ENCODE peak calls at places on chromosomes 16 and 17, in eight cellular contexts. I is prostate gland, U is pancreas, M is lower lobe of right lung, G is ovary, Z is mucosa of descending colon, H is PC-3, Y is Panc1. X is an unnamed sample. For H3K4me1, the result is how much of the 10 kb centered on the place peaks cover.

GRCh38 chr17:44038604-44039007 is 23.8 kb upstream of the TMEM101 start:
- DNase-seq in U (no peak), G (no peak), Y (no peak), H (no peak), M (no peak), I (no peak), Z (no peak), X (no peak)

GRCh38 chr17:59105852-59106462 is 723 bp downstream of the TRIM37 start:
- DNase-seq in I (peak), M (peak), U (peak), G (peak), H (peak), Z (peak), Y (no peak), X (peak)

GRCh38 chr16:57977418-57978069 is 6.6 kb upstream of the CNGB1 start:
- DNase-seq in G (no peak), Y (no peak), U (no peak), Z (no peak), I (no peak), H (no peak), M (peak), X (no peak)

GRCh38 chr17:57861737-57862409 is 12.0 kb upstream of the MRPS23 start:
- DNase-seq in G (peak), Y (no peak), I (peak), M (peak), Z (peak), U (no peak), H (peak), X (no peak)

GRCh38 chr16:12455287-12455798 is 348.3 kb downstream of the CPPED1 start:
- DNase-seq in G (peak), U (peak), Y (peak), M (peak), Z (peak), H (peak), I (peak), X (no peak)

GRCh38 chr16:35102780-35103403 is 1643.5 kb downstream of the TP53TG3F start:
- DNase-seq in M (no peak), U (no peak), I (no peak), Y (peak), G (no peak), H (no peak), Z (no peak), X (no peak)

GRCh38 chr17:52287611-52288010 is 129.1 kb upstream of the CA10 start:
- DNase-seq in M (no peak), U (no peak), G (no peak), Z (no peak), H (no peak), I (no peak), Y (no peak), X (no peak)

GRCh38 chr16:49491736-49492089 is 118.1 kb downstream of the C16orf78 start:
- DNase-seq in Y (no peak), U (no peak), G (peak), Z (no peak), I (peak), M (peak), H (peak), X (peak)

GRCh38 chr16:30458561-30459394 is 13.1 kb upstream of the SEPHS2 start:
- DNase-seq in M (peak), G (no peak), Y (no peak), Z (peak), H (no peak), U (no peak), I (no peak), X (no peak)

GRCh38 chr17:73068322-73069153 is 23.9 kb downstream of the SLC39A11 start:
- DNase-seq in M (no peak), I (no peak), H (peak), U (no peak), G (no peak), Y (no peak), Z (no peak), X (no peak)

GRCh38 chr17:63338272-63338671 is 107.8 kb downstream of the CYB561 start:
- DNase-seq in U (no peak), H (no peak), Z (no peak), M (no peak), G (no peak), I (no peak), Y (no peak), X (no peak)

GRCh38 chr17:43309505-43310329 is 75.9 kb upstream of the RNU2-1 start:
- DNase-seq in M (no peak), H (no peak), U (no peak), I (peak), Y (no peak), Z (no peak), G (no peak), X (peak)

GRCh38 chr16:83651871-83652270 is 155.9 kb upstream of the HSBP1 start:
- DNase-seq in I (no peak), H (no peak), Y (no peak), U (no peak), G (no peak), M (no peak), Z (no peak), X (no peak)

GRCh38 chr16:22397459-22397858 is 23.0 kb upstream of the CDR2 start:
- DNase-seq in M (no peak), Z (no peak), H (peak), I (no peak), G (no peak), Y (no peak), U (no peak), X (no peak)

GRCh38 chr16:3490911-3491629 is 4.2 kb downstream of the C16orf90 start:
- DNase-seq in U (no peak), Y (no peak), G (no peak), I (no peak), Z (peak), M (peak), H (no peak), X (no peak)

GRCh38 chr17:13931752-13932477 is 137.4 kb upstream of the COX10 start:
- DNase-seq in U (no peak), G (no peak), H (peak), I (peak), M (peak), Z (peak), Y (no peak), X (peak)

GRCh38 chr17:48192321-48192731 is 84.8 kb downstream of the SNX11 start:
- DNase-seq in I (no peak), U (no peak), H (peak), Z (no peak), Y (no peak), M (no peak), G (no peak), X (no peak)

GRCh38 chr17:50765454-50766221 is 1.7 kb downstream of the ANKRD40CL start:
- DNase-seq in I (no peak), U (no peak), G (no peak), Y (no peak), M (peak), H (no peak), Z (peak), X (no peak)

GRCh38 chr16:89973654-89974335 is 25.2 kb downstream of the DEF8 start:
- DNase-seq in G (no peak), I (no peak), H (no peak), U (no peak), M (no peak), Y (no peak), Z (no peak), X (no peak)

GRCh38 chr16:67149276-67150057 is 1.3 kb downstream of the B3GNT9 start:
- DNase-seq in G (peak), U (peak), Y (no peak), H (no peak), M (no peak), Z (no peak), I (no peak), X (no peak)
- H3K4me3 ChIP-seq in G (no peak), U (no peak), Y (peak), H (no peak), M (peak), Z (no peak), I (no peak), X (peak)

GRCh38 chr17:60901222-60901621 is 223.6 kb downstream of the BCAS3 start:
- DNase-seq in I (no peak), H (peak), U (no peak), G (no peak), Z (no peak), M (no peak), Y (no peak), X (no peak)
- H3K4me1 ChIP-seq in I (under half), H (under half), U (under half), G (under half), Z (under half), M (under half), Y (under half), X (under half)

GRCh38 chr16:29310852-29311314 is 95.6 kb downstream of the NPIPB11 start:
- DNase-seq in Y (no peak), Z (no peak), M (no peak), U (peak), G (peak), H (peak), I (peak), X (no peak)
- TF ChIP-seq CTCF in Y (no peak), Z (no peak), M (no peak), U (peak), G (no peak), H (no peak), I (peak), X (peak)

GRCh38 chr17:81043725-81044427 is 8.9 kb downstream of the BAIAP2 start:
- DNase-seq in I (no peak), M (peak), U (no peak), H (peak), G (no peak), Y (no peak), Z (no peak), X (no peak)

GRCh38 chr17:81044428-81044763 is 9.4 kb downstream of the BAIAP2 start:
- DNase-seq in Y (no peak), Z (no peak), G (no peak), U (no peak), M (no peak), I (no peak), H (no peak), X (no peak)

GRCh38 chr17:81045590-81046095 is 10.7 kb downstream of the BAIAP2 start:
- DNase-seq in H (no peak), Z (peak), Y (no peak), I (no peak), U (no peak), M (no peak), G (no peak), X (no peak)

GRCh38 chr17:81046131-81046769 is 11.3 kb downstream of the BAIAP2 start:
- DNase-seq in M (no peak), Z (no peak), G (no peak), H (no peak), I (no peak), U (no peak), Y (no peak), X (no peak)

GRCh38 chr17:81044764-81045589 is 10.0 kb downstream of the BAIAP2 start:
- DNase-seq in Z (peak), H (peak), U (no peak), Y (no peak), M (peak), I (peak), G (peak), X (peak)
- H3K4me3 ChIP-seq in Z (no peak), H (no peak), U (no peak), Y (peak), M (peak), I (no peak), G (no peak), X (no peak)

GRCh38 chr17:75361996-75362395 is 43.5 kb downstream of the GRB2 start:
- DNase-seq in U (no peak), Z (no peak), Y (no peak), H (peak), I (no peak), M (no peak), G (no peak), X (no peak)

GRCh38 chr17:75365931-75366275 is 39.6 kb downstream of the GRB2 start:
- DNase-seq in I (no peak), U (no peak), Y (no peak), G (no peak), Z (no peak), M (no peak), H (peak), X (no peak)

GRCh38 chr17:75365009-75365930 is 40.2 kb downstream of the GRB2 start:
- DNase-seq in Z (no peak), G (no peak), I (no peak), H (no peak), U (no peak), Y (no peak), M (no peak), X (no peak)

GRCh38 chr17:75364078-75364477 is 41.4 kb downstream of the GRB2 start:
- DNase-seq in Z (no peak), M (no peak), H (peak), G (no peak), Y (peak), U (no peak), I (no peak), X (no peak)

DNA sequence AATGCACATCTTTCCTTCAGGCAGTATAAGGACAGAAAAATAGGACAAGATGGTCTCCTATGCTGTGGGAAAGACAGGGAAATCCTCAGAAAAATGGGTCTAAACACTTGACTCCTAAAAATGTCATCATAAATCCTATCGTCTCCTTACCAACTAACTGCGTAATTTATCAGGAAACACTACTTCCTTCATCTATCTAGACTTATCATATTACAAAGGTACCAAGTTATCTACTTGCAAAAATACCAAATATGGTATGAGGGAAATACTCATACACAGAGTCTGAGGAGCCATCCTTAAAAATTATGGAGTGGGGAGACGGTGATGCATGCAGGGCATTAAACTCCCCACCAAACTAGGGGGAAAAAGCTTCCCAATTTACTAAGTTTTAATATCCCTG is 44.1 kb downstream of the GRB2 start:
- DNase-seq in G (no peak), Z (no peak), U (no peak), Y (no peak), M (no peak), I (no peak), H (peak), X (no peak)
- H3K4me1 ChIP-seq in G (under half), Z (under half), U (under half), Y (half or more), M (half or more), I (under half), H (half or more), X (under half)

DNA sequence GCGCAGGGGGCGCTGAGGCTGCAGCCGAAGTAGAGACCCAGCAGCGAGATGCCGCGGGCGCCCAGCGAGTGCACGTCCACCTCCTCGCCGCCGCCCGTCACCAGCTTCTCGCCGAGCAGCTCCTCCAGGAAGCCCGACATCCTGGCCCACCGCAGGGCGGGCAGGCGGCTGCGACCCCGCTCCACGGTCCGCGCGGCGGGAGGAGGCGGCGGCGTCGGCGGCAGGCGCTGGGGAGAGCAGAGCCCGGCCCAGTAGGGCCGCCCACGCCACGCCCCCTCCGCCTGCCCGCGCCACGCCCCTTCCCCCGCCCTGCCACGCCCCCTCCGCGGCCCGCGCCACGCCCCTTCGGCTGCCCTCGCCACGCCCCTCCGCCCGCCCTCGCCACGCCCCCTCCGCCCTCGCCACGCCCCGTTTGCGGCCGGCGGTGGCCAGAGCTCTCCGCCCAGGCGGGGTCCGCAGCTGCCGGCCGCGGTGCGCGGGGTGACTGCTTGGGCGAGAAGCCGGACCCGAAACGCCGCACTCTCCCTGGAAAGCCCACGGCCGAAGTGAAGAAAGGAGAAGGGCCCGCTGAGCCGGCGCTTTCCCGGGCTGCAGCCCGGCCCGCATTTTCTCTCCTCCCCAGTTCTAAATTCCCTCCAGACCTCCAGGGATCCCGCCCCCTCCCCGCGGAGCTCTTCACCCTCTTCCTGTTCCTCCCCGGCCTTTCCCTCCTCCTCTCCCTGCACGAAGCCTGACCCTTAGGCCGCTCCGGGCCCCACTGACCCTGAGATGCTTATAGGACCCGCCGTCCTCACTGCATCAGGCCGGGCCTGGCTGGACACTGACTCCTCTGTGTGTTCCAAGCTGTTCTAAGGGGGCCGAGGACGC is at the start of gene NXN:
- DNase-seq in Y (no peak), H (peak), G (peak), I (peak), U (peak), Z (peak), M (peak), X (peak)
- TF ChIP-seq CTCF in Y (no peak), H (no peak), G (peak), I (peak), U (no peak), Z (no peak), M (peak), X (peak)

GRCh38 chr17:8680402-8680801 is 49.9 kb upstream of the MYH10 start:
- DNase-seq in H (no peak), M (no peak), I (no peak), Z (no peak), U (no peak), G (no peak), Y (no peak), X (peak)

GRCh38 chr17:8681175-8681949 is 50.8 kb upstream of the MYH10 start:
- DNase-seq in H (no peak), M (no peak), G (no peak), Z (no peak), Y (no peak), U (no peak), I (no peak), X (no peak)

GRCh38 chr17:8679136-8679535 is 48.6 kb upstream of the MYH10 start:
- DNase-seq in Z (no peak), Y (no peak), G (no peak), M (no peak), U (no peak), H (no peak), I (no peak), X (peak)

GRCh38 chr17:8683355-8683754 is 52.8 kb upstream of the MYH10 start:
- DNase-seq in M (no peak), I (no peak), U (no peak), Y (no peak), H (no peak), Z (no peak), G (no peak), X (no peak)

GRCh38 chr17:8680850-8681174 is 50.3 kb upstream of the MYH10 start:
- DNase-seq in U (no peak), G (no peak), Z (no peak), M (no peak), Y (no peak), H (no peak), I (no peak), X (no peak)
- H3K4me3 ChIP-seq in U (no peak), G (no peak), Z (no peak), M (no peak), Y (no peak), H (no peak), I (no peak), X (peak)

DNA sequence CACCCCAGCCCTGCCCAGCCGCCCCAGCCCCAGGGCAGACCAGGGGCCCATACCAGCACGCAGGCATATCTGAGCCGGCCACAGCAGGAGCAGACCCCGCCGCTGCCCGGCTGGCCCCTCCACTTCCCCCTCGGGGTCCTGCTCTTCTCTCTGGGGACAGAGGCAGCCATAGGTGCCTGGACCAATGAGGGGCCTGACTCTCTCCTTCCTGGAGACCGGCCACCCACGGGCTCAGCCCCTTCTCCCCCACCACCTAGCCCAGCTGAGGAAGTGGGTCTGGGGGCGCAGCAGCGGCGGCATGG is 3.8 kb downstream of the TMC6 start:
- DNase-seq in Y (no peak), I (no peak), U (peak), M (no peak), Z (no peak), G (no peak), H (no peak), X (no peak)
- H3K4me1 ChIP-seq in Y (under half), I (under half), U (under half), M (half or more), Z (under half), G (under half), H (under half), X (under half)

X was measured in ascending aorta.